ENCODE peak calls at places on chromosomes 3 and 15, in seven cellular contexts. A is glomerular endothelial cell, U is AG09309, K is NCI-H1694, Q is fibroblast of the aortic adventitia, C is GM23248, N is GM06990. P is an unnamed sample.

GRCh38 chr3:29764603-29765254 is 483.9 kb downstream of the RBMS3 start:
- DNase-seq in K (peak), U (peak), A (peak), Q (peak), N (no peak), C (peak), P (no peak)

GRCh38 chr3:65425880-65426279 is 612.8 kb downstream of the MAGI1 start:
- DNase-seq in Q (peak), A (no peak), U (no peak), C (peak), N (no peak), K (no peak), P (no peak)

GRCh38 chr15:57358611-57359010 is 17.7 kb upstream of the CGNL1 start:
- DNase-seq in K (no peak), C (no peak), N (no peak), U (no peak), Q (no peak), A (no peak), P (no peak)

GRCh38 chr15:71634820-71635219 is 175.5 kb upstream of the NR2E3 start:
- DNase-seq in N (no peak), C (no peak), Q (peak), U (no peak), A (no peak), K (no peak), P (no peak)

GRCh38 chr3:13588971-13589370 is 40.0 kb downstream of the FBLN2 start:
- DNase-seq in N (no peak), U (no peak), K (no peak), Q (no peak), C (peak), A (no peak), P (no peak)

GRCh38 chr3:8328971-8329370 is 172.7 kb upstream of the LMCD1 start:
- DNase-seq in A (no peak), K (no peak), Q (no peak), C (no peak), U (no peak), N (no peak), P (no peak)

GRCh38 chr15:23647421-23648375 is at the start of gene MAGEL2:
- DNase-seq in Q (no peak), A (no peak), C (peak), K (no peak), N (no peak), U (no peak), P (no peak)

GRCh38 chr3:72786668-72787067 is 61.6 kb downstream of the SHQ1 start:
- DNase-seq in N (no peak), A (no peak), U (no peak), Q (no peak), C (no peak), K (no peak), P (no peak)

GRCh38 chr3:122794779-122795673 is at the start of gene SLC49A4:
- DNase-seq in C (peak), N (peak), A (no peak), K (no peak), U (no peak), Q (peak), P (peak)

GRCh38 chr3:149658444-149659172 is 783 bp upstream of the WWTR1 start:
- DNase-seq in N (no peak), K (no peak), A (no peak), U (no peak), Q (peak), C (peak), P (peak)

GRCh38 chr15:78565097-78565950 is at the start of gene CHRNA5:
- DNase-seq in N (peak), K (peak), Q (peak), C (peak), U (peak), A (no peak), P (peak)

GRCh38 chr3:111588527-111588926 is 6.6 kb downstream of the ZBED2 start:
- DNase-seq in U (no peak), C (peak), Q (peak), A (no peak), K (no peak), N (no peak), P (no peak)

GRCh38 chr3:51799879-51800757 is 21.1 kb upstream of the IQCF6 start:
- DNase-seq in K (peak), N (no peak), Q (peak), C (peak), A (peak), U (peak), P (peak)

GRCh38 chr3:47193871-47194859 is 30.3 kb upstream of the SETD2 start:
- DNase-seq in Q (peak), A (no peak), C (peak), K (no peak), N (no peak), U (peak), P (no peak)

GRCh38 chr3:4730734-4731133 is 237.6 kb downstream of the ITPR1 start:
- DNase-seq in Q (no peak), K (no peak), U (no peak), C (no peak), N (no peak), A (no peak), P (no peak)

GRCh38 chr3:129739613-129740012 is 133.1 kb upstream of the PLXND1 start:
- DNase-seq in N (no peak), A (no peak), C (no peak), K (no peak), U (no peak), Q (no peak), P (no peak)

GRCh38 chr3:28347374-28348285 is 891 bp upstream of the ZCWPW2 start:
- DNase-seq in K (no peak), N (no peak), A (no peak), Q (peak), C (peak), U (peak), P (no peak)

GRCh38 chr3:110261141-110261540 is 810.5 kb upstream of the NECTIN3 start:
- DNase-seq in Q (no peak), K (no peak), A (no peak), N (no peak), U (no peak), C (no peak), P (no peak)

GRCh38 chr3:4163006-4163405 is 140.2 kb upstream of the SETMAR start:
- DNase-seq in N (no peak), Q (no peak), A (no peak), K (no peak), C (no peak), U (no peak), P (no peak)

GRCh38 chr15:93152264-93152884 is 63.4 kb upstream of the RGMA start:
- DNase-seq in A (no peak), C (no peak), Q (no peak), N (no peak), K (no peak), U (no peak), P (no peak)

GRCh38 chr3:71581981-71582611 is 1.4 kb downstream of the FOXP1 start:
- DNase-seq in K (no peak), N (no peak), U (no peak), Q (peak), A (no peak), C (peak), P (no peak)